ENCODE peak calls at places on chromosomes 12 and 14, in eight cellular contexts. T, S, D, G, C, M, H and F are unnamed samples.

GRCh38 chr12:75850751-75851462 is 180.7 kb downstream of the PHLDA1 start:
- DNase-seq in T (no peak), D (no peak), G (peak), S (no peak), C (no peak), M (no peak), H (peak), F (no peak)

GRCh38 chr14:19920021-19920657 is at the start of gene OR4K5:
- DNase-seq in M (no peak), G (no peak), D (no peak), T (no peak), S (no peak), C (no peak), H (no peak), F (no peak)

GRCh38 chr12:67483871-67484554 is 164.5 kb upstream of the DYRK2 start:
- DNase-seq in S (no peak), G (peak), T (no peak), M (no peak), H (no peak), D (no peak), C (no peak), F (no peak)

GRCh38 chr12:44464180-44464579 is 411.9 kb downstream of the NELL2 start:
- DNase-seq in C (no peak), D (no peak), T (no peak), G (no peak), S (no peak), H (no peak), M (no peak), F (no peak)

GRCh38 chr12:77571127-77571526 is 259.6 kb upstream of the NAV3 start:
- DNase-seq in D (no peak), G (no peak), T (no peak), S (no peak), H (no peak), M (no peak), C (no peak), F (no peak)

GRCh38 chr14:76810953-76811400 is 1.7 kb downstream of the ANGEL1 start:
- DNase-seq in S (no peak), M (no peak), D (no peak), T (peak), C (peak), G (peak), H (peak), F (peak)

GRCh38 chr14:88463318-88463717 is 77.9 kb downstream of the SPATA7 start:
- DNase-seq in T (peak), D (no peak), S (no peak), M (no peak), H (peak), G (peak), C (peak), F (no peak)

GRCh38 chr12:51253276-51253675 is 14.7 kb downstream of the DAZAP2 start:
- DNase-seq in C (no peak), T (no peak), S (no peak), M (no peak), D (no peak), H (no peak), G (no peak), F (no peak)

GRCh38 chr12:80745851-80746250 is 29.1 kb downstream of the MYF5 start:
- DNase-seq in C (no peak), M (no peak), H (no peak), T (no peak), G (peak), S (no peak), D (no peak), F (no peak)